ENCODE peak calls at places on chromosomes 12 and 14, in six cellular contexts. H is PC-3, S is psoas muscle, D is lower lobe of right lung, A is aorta, G is colonic mucosa. E is an unnamed sample. For H3K9me3 and H3K4me1, the result is how much of the 10 kb centered on the place peaks cover.

GRCh38 chr12:29754235-29755189 is 29.2 kb downstream of the TMTC1 start:
- DNase-seq in S (no peak), G (no peak), A (no peak), H (no peak), D (no peak), E (no peak)

GRCh38 chr14:39548358-39548757 is 116.1 kb upstream of the FBXO33 start:
- DNase-seq in A (no peak), D (no peak), H (no peak), S (no peak), G (no peak), E (no peak)

GRCh38 chr12:48280572-48280971 is 70.1 kb downstream of the ZNF641 start:
- DNase-seq in G (no peak), S (no peak), A (no peak), D (no peak), H (no peak), E (no peak)

GRCh38 chr12:89217472-89217871 is 134.8 kb downstream of the DUSP6 start:
- DNase-seq in A (no peak), H (peak), G (no peak), D (no peak), S (no peak), E (no peak)

GRCh38 chr12:104769207-104769606 is 188.9 kb downstream of the SLC41A2 start:
- DNase-seq in D (no peak), A (no peak), H (no peak), G (no peak), S (no peak), E (no peak)

GRCh38 chr12:77841467-77842054 is 10.9 kb downstream of the NAV3 start:
- DNase-seq in G (no peak), D (no peak), S (no peak), H (peak), A (no peak), E (no peak)

GRCh38 chr12:48894271-48894670 is 28.6 kb upstream of the RND1 start:
- DNase-seq in S (no peak), H (no peak), D (no peak), G (no peak), A (no peak), E (no peak)

GRCh38 chr12:112503521-112503920 is 84.8 kb downstream of the PTPN11 start:
- DNase-seq in A (no peak), D (no peak), G (no peak), S (peak), H (no peak), E (no peak)

GRCh38 chr14:53716521-53716920 is 240.1 kb downstream of the BMP4 start:
- DNase-seq in S (no peak), D (no peak), H (no peak), G (no peak), A (no peak), E (no peak)

GRCh38 chr12:40152783-40153383 is 47.0 kb upstream of the SLC2A13 start:
- DNase-seq in A (peak), H (peak), S (no peak), D (peak), G (peak), E (peak)

GRCh38 chr14:92914087-92914656 is 8.8 kb upstream of the CHGA start:
- DNase-seq in H (peak), S (no peak), A (no peak), G (peak), D (no peak), E (no peak)

GRCh38 chr12:30754750-30755394 is at the start of gene CAPRIN2:
- DNase-seq in D (peak), G (peak), H (peak), S (peak), A (peak), E (peak)

GRCh38 chr12:17348311-17348710 is 741.7 kb downstream of the RERGL start:
- DNase-seq in S (no peak), G (no peak), D (no peak), A (no peak), H (no peak), E (no peak)

GRCh38 chr14:61893371-61893940 is 131.2 kb downstream of the SNAPC1 start:
- DNase-seq in H (no peak), A (no peak), S (no peak), D (no peak), G (no peak), E (no peak)

GRCh38 chr14:69326611-69327010 is 66.7 kb downstream of the GALNT16 start:
- DNase-seq in A (no peak), G (no peak), H (no peak), S (no peak), D (no peak), E (peak)

GRCh38 chr12:47739959-47740358 is 14.7 kb upstream of the ENDOU start:
- DNase-seq in A (no peak), G (peak), S (peak), D (no peak), H (no peak), E (no peak)

GRCh38 chr12:114662512-114663177 is 21.3 kb downstream of the TBX3 start:
- DNase-seq in H (peak), S (peak), A (peak), G (peak), D (peak), E (peak)

GRCh38 chr14:69105326-69105725 is 47.6 kb downstream of the DCAF5 start:
- DNase-seq in S (no peak), G (no peak), D (no peak), H (peak), A (no peak), E (no peak)

GRCh38 chr14:69289811-69290520 is 30.0 kb downstream of the GALNT16 start:
- DNase-seq in G (no peak), S (no peak), H (no peak), A (no peak), D (no peak), E (no peak)

GRCh38 chr12:48004039-48004940 is at the start of gene COL2A1:
- DNase-seq in A (no peak), H (peak), D (no peak), S (peak), G (no peak), E (no peak)

GRCh38 chr14:59570122-59570521 is 6.5 kb downstream of the CCDC175 start:
- DNase-seq in D (no peak), S (no peak), H (peak), G (peak), A (no peak), E (no peak)

GRCh38 chr12:92469837-92470236 is 233.0 kb upstream of the PLEKHG7 start:
- DNase-seq in D (no peak), H (peak), S (peak), G (no peak), A (peak), E (no peak)

GRCh38 chr12:124404162-124404561 is 109.3 kb downstream of the RFLNA start:
- DNase-seq in G (no peak), H (no peak), A (peak), D (no peak), S (peak), E (no peak)

GRCh38 chr14:32588448-32589320 is 259.6 kb downstream of the AKAP6 start:
- DNase-seq in S (no peak), G (no peak), H (peak), A (no peak), D (no peak), E (no peak)

GRCh38 chr14:50344116-50344775 is 32.1 kb downstream of the DMAC2L start:
- DNase-seq in G (no peak), H (no peak), S (no peak), D (no peak), A (no peak), E (no peak)

GRCh38 chr14:61574514-61574807 is 120.9 kb upstream of the HIF1A start:
- DNase-seq in A (no peak), H (no peak), D (no peak), S (no peak), G (no peak), E (no peak)

DNA sequence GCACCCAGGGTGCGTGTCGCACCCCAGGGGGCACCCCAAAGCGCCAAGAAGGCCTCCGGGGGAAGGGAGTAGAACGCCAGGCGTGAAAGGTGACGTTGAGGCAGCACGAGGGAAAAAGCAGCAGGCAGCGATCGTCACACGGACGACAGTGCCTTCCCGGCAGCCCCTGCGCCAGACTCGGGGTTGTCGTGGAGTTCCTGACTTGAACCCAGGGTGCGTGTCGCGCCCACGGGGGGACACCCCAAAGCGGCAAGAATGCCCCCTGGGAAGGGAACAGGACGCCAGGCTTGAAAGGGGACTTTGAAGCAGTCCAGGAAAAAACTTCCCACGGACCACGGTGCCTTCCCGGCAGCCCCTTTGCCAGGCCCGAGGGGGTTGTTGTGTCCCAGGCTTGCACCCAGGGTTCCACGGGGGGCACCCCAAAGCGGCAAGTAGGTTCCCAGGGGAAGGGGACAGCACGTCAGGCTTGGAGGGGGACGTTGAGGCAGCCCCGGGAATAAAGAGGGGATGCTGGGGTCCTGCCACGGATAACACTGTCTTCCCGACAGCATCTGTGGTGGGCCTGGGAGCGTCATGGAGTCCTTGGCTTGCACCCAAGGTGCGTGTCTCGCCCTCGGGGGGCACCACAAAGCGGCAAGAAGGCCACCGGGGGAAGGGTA is 159.2 kb upstream of the ALG10B start:
- DNase-seq in G (peak), H (no peak), D (no peak), A (no peak), S (no peak), E (no peak)
- H3K9me3 ChIP-seq in G (under half), H (under half), D (under half), A (under half), S (under half), E (under half)

DNA sequence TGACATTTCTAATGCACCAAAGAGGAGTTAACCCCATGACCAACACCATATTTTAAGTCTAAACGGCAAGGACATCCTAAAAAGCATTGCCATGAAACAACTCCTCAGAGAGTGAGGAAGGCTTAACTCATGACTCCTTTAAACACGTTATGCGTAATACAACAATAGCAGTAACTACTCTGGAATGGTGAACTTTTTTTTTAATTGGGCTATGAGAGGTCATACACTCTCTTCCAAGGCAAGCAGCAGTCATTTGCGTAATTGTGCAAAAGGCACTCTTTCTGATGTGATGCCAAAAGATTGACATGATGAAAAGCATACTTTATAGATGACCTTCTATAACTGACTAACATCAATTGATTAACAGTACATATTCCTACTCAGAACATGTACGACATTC is 39.4 kb downstream of the RHOJ start:
- DNase-seq in D (no peak), A (no peak), G (no peak), H (no peak), S (no peak), E (no peak)
- H3K4me1 ChIP-seq in D (under half), A (under half), G (under half), H (under half), S (under half), E (under half)

DNA sequence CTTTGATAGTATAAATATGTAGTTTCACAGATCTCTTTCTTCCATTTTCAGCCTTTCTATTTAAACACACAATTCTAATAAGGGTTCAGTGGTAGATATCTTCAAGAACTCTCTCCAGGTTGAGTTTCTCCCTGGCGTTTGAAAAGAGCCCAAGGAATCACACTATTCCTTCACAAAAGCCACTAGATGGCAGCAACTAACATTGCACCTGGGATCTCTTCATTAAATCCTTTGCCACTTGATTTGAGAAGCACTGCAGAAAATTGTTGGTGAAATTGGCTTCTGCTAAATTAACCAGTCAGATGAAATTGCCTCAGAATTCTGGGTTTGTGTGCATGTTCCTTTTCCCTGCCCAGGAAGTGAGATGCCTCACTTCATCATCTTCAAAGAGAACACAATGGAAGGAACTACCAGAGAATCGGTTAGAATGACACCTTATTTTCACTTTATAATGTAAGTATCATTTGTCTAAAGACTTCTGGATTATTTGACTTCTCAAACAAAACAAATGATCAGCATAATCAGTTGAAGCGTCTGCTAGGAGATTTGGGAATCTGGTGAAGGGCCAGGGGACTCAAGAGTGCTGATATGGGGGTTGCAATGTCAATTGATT is 6.8 kb downstream of the CCDC198 start:
- DNase-seq in S (no peak), G (no peak), H (peak), D (no peak), A (no peak), E (no peak)
- H3K9me3 ChIP-seq in S (under half), G (under half), H (under half), D (under half), A (under half), E (under half)

DNA sequence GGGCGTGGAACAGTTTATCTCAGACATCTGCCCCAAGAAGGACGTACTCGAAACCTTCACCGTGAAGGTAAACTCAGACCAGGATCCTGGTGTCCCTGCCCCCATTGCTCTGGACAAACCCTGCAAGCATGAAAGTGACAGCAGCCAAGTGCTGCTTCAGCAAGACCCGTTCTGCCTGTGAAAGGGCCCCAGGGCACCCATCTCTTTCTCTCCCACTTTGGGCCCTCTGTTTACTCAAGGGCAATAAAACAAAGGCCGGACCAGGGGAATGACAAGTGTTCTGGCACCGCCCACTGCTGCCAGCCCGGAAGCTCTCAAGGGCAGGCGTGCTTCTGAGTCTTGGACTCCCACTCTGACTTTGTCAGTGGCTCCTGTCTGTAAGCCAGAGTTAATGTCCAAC is 35.3 kb downstream of the CD9 start:
- DNase-seq in H (peak), D (peak), G (peak), A (no peak), S (no peak), E (no peak)
- H3K4me1 ChIP-seq in H (under half), D (half or more), G (under half), A (under half), S (under half), E (under half)

GRCh38 chr12:1310684-1311083 is 283.7 kb downstream of the FBXL14 start:
- DNase-seq in D (no peak), G (no peak), A (no peak), S (no peak), H (no peak), E (no peak)

GRCh38 chr12:1318327-1319031 is 275.9 kb downstream of the FBXL14 start:
- DNase-seq in S (no peak), H (peak), D (no peak), A (no peak), G (peak), E (no peak)

GRCh38 chr12:1313906-1314305 is 280.5 kb downstream of the FBXL14 start:
- DNase-seq in H (no peak), D (no peak), G (no peak), S (no peak), A (no peak), E (no peak)

GRCh38 chr12:1311145-1311544 is 283.2 kb downstream of the FBXL14 start:
- DNase-seq in H (no peak), G (no peak), A (no peak), D (no peak), S (no peak), E (no peak)

DNA sequence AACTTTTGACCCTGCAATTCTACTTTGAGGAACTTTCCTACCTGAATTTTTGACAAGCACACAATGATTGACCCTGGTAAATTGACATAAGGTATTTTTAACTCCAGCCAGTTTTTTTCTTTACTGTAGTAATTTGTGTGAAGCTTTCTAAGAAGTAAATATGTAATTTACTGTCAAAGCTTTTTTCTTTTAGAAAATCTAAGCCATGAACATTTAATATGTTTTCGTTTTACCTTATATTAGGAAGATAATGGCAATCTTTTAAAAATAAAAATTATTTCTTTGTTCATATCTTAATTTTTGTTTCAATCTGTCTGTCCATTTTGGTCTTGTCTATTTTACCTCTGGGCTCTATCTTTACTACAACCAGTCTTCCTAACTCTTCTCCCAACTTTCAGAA is 279.9 kb downstream of the FBXL14 start:
- DNase-seq in H (no peak), D (no peak), G (no peak), S (no peak), A (no peak), E (no peak)
- H3K9me3 ChIP-seq in H (under half), D (under half), G (under half), S (under half), A (under half), E (under half)

GRCh38 chr14:33700052-33700451 is 250.8 kb downstream of the EGLN3 start:
- DNase-seq in D (no peak), G (no peak), A (no peak), S (no peak), H (no peak), E (no peak)
- H3K4me1 ChIP-seq in D (under half), G (under half), A (under half), S (under half), H (under half), E (under half)

DNA sequence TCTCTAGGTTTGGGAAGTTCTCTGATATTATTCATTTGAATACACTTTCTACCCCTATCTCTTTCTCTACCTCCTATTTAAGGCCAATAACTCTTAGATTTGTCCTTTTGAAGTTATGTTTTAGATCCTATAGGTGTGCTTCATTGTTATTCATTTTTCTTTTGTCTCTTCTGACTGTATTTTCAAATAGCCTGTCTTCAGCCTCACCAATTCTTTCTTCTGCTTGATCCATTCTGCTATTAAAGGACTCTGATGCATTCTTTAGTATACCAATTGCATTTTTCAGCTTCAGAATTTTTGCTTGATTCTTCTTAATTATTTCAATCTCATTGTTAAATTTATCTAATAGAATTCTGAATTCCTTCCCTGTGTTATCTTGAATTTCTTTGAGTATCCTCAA is 199.2 kb downstream of the CRADD start:
- DNase-seq in H (no peak), A (no peak), D (no peak), S (no peak), G (no peak), E (no peak)
- H3K9me3 ChIP-seq in H (under half), A (under half), D (under half), S (under half), G (under half), E (under half)

GRCh38 chr14:100146548-100147091 is 12.8 kb downstream of the DEGS2 start:
- DNase-seq in D (no peak), S (no peak), A (no peak), H (no peak), G (peak), E (no peak)

GRCh38 chr14:100147181-100147631 is 12.2 kb downstream of the DEGS2 start:
- DNase-seq in G (no peak), H (no peak), S (no peak), D (peak), A (no peak), E (no peak)

GRCh38 chr14:100144996-100145646 is 14.3 kb downstream of the DEGS2 start:
- DNase-seq in S (no peak), G (peak), A (no peak), D (no peak), H (no peak), E (no peak)

GRCh38 chr14:100144645-100144995 is 14.8 kb downstream of the DEGS2 start:
- DNase-seq in H (no peak), S (no peak), A (no peak), D (no peak), G (no peak), E (no peak)

DNA sequence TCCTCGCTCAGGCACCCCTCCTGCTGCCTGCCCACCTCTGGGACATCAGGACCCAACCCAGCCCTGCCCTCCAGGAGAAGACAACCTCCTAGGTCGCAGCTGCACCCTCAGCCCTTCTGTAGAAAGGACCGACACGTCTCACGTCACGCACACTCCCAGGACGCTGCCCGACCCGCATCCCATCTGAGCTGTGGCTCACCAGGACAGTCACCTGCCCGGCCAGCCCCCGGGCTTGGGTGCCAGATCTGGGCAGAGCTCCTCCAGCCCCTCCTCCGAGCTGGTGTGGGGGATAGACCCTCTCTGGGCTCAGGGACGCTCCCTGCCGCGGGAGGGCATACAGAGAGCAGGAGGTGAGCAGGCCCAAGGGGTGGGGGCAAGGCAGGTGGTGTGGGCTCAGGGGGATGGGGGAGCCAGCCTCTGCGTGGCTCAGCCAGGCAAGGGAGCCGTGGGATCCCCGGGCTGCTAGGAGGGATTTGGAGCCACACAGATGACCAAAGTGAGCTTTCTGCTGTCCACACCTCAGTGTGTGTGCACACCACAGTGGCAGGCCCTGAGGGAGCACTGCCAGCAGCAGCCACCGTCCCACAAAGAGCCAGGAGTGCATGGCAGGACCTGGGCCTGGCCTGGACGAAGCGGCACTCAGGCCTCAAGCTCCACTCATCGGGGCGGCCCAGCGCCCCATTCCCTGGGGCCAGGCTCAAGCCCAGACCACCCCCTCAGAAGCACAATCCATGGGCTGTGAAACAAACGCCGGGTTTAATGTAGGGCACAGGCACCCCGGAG is 13.6 kb downstream of the DEGS2 start:
- DNase-seq in H (no peak), D (no peak), G (no peak), A (no peak), S (no peak), E (no peak)
- H3K4me1 ChIP-seq in H (under half), D (half or more), G (half or more), A (under half), S (under half), E (under half)

E was measured in uterus.